ENCODE peak calls at places on chromosomes 16 and 17, in six cellular contexts. T is AG04450, G is heart left ventricle, U is IMR-90, F is lower lobe of right lung, V is thoracic aorta. E is an unnamed sample.

GRCh38 chr16:66845791-66846221 is 1.6 kb downstream of the CA7 start:
- DNase-seq in T (no peak), G (no peak), U (no peak), F (no peak), V (no peak), E (no peak)

GRCh38 chr16:77690416-77690815 is 31.9 kb upstream of the NUDT7 start:
- DNase-seq in T (no peak), G (no peak), U (no peak), F (no peak), V (no peak), E (no peak)

GRCh38 chr16:74713876-74714275 is 13.2 kb upstream of the MLKL start:
- DNase-seq in T (no peak), G (no peak), U (no peak), F (no peak), V (no peak), E (no peak)

GRCh38 chr17:32266389-32267269 is 997 bp downstream of the RHBDL3 start:
- DNase-seq in T (no peak), G (no peak), U (no peak), F (peak; percentile 46), V (no peak), E (no peak)

GRCh38 chr16:68992521-68992920 is 112.9 kb upstream of the HAS3 start:
- DNase-seq in T (peak; percentile 23), G (no peak), U (peak; percentile 86), F (no peak), V (no peak), E (no peak)

GRCh38 chr16:10964891-10965326 is 20.5 kb downstream of the CLEC16A start:
- DNase-seq in T (no peak), G (no peak), U (no peak), F (no peak), V (no peak), E (no peak)

GRCh38 chr17:78739331-78739853 is 42.7 kb downstream of the CYTH1 start:
- DNase-seq in T (no peak), G (no peak), U (no peak), F (no peak), V (no peak), E (no peak)

GRCh38 chr17:81553616-81554181 is 1.5 kb upstream of the FAAP100 start:
- DNase-seq in T (peak; percentile 92), G (no peak), U (peak; percentile 99), F (no peak), V (no peak), E (peak; percentile 86)

GRCh38 chr17:81452551-81452950 is 57.3 kb downstream of the BAHCC1 start:
- DNase-seq in T (no peak), G (no peak), U (no peak), F (no peak), V (no peak), E (no peak)

GRCh38 chr17:71022758-71023157 is 853.4 kb downstream of the KCNJ2 start:
- DNase-seq in T (no peak), G (no peak), U (no peak), F (no peak), V (no peak), E (no peak)

GRCh38 chr17:32486091-32486700 is 597 bp upstream of the CDK5R1 start:
- DNase-seq in T (no peak), G (peak; percentile 72), U (peak; percentile 61), F (peak; percentile 75), V (peak; percentile 33), E (peak; percentile 83)

GRCh38 chr17:64459284-64459747 is 10.4 kb downstream of the MILR1 start:
- DNase-seq in T (no peak), G (no peak), U (peak; percentile 75), F (no peak), V (no peak), E (peak; percentile 43)

GRCh38 chr16:23048164-23048563 is 101.1 kb downstream of the USP31 start:
- DNase-seq in T (no peak), G (no peak), U (no peak), F (no peak), V (no peak), E (no peak)

GRCh38 chr17:48915459-48916282 is 7.5 kb downstream of the UBE2Z start:
- DNase-seq in T (peak; percentile 55), G (no peak), U (peak; percentile 93), F (no peak), V (no peak), E (peak; percentile 71)

GRCh38 chr17:29190808-29191207 is 10.6 kb upstream of the MYO18A start:
- DNase-seq in T (no peak), G (no peak), U (no peak), F (no peak), V (no peak), E (no peak)

GRCh38 chr16:57548424-57548823 is 6.0 kb downstream of the ADGRG5 start:
- DNase-seq in T (no peak), G (no peak), U (no peak), F (no peak), V (no peak), E (no peak)

GRCh38 chr17:2398655-2399571 is 1.9 kb downstream of the MNT start:
- DNase-seq in T (no peak), G (peak; percentile 56), U (peak; percentile 78), F (peak; percentile 84), V (no peak), E (peak; percentile 49)

GRCh38 chr17:2399572-2400473 is 1.0 kb downstream of the MNT start:
- DNase-seq in T (peak; percentile 88), G (peak; percentile 96), U (peak; percentile 94), F (peak; percentile 97), V (peak; percentile 77), E (peak; percentile 92)

GRCh38 chr17:2396568-2397246 is 4.2 kb downstream of the MNT start:
- DNase-seq in T (peak; percentile 96), G (peak; percentile 96), U (peak; percentile 98), F (peak; percentile 95), V (peak; percentile 93), E (peak; percentile 95)

GRCh38 chr17:2397247-2398171 is 3.4 kb downstream of the MNT start:
- DNase-seq in T (no peak), G (no peak), U (no peak), F (no peak), V (no peak), E (no peak)

DNA sequence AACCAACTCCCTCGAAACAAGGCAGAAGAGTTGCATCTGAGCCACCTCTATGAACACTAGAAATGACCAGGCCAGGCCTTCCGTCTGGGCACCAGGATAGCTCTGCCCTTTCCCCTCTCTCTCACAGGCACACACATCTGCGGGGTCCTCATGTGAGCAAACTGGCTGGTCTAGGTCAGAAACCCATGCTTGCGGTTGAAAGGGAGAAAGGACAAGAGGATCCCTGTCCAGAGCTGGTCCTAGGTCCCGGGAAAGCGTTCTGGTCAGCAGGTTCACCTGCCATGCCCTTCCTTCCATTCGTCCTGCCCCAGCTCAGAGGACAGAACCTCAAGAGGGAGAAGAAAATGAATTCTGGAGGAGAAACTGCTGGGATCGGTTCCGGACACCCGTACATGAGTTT is 2.7 kb downstream of the MNT start:
- DNase-seq in T (no peak), G (no peak), U (no peak), F (no peak), V (no peak), E (no peak)
- H3K4me3 ChIP-seq in T (peak overlapping the region; percentile 79), G (no peak overlapping the region), U (no peak overlapping the region), F (peak overlapping the region; percentile 99), V (peak overlapping the region; percentile 98), E (no peak overlapping the region)

GRCh38 chr16:82848013-82848412 is 221.2 kb downstream of the CDH13 start:
- DNase-seq in T (no peak), G (no peak), U (no peak), F (no peak), V (no peak), E (no peak)

GRCh38 chr16:82843606-82844271 is 217.0 kb downstream of the CDH13 start:
- DNase-seq in T (no peak), G (no peak), U (no peak), F (no peak), V (no peak), E (no peak)

GRCh38 chr16:82852388-82852998 is 225.7 kb downstream of the CDH13 start:
- DNase-seq in T (no peak), G (no peak), U (no peak), F (no peak), V (no peak), E (no peak)

GRCh38 chr16:82845076-82845475 is 218.3 kb downstream of the CDH13 start:
- DNase-seq in T (no peak), G (no peak), U (no peak), F (no peak), V (no peak), E (no peak)

DNA sequence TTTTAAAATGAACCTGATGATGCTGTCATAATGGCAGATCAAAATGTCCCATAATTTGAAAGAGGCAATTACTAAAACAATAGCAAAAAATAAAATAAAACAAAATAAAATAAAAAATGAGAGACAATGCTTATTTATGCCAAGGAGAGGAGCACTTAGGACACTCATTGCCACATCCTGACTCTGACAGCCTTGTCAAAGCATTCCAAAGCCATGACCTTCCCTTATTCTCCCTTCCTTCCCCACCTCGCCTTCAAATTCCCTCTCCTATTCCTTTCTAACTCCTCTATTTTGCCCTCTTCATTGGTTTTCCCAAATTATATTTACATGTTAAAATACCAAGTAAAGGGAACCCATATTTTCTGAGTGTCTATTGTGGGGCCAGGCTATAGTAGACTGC is 220.0 kb downstream of the CDH13 start:
- DNase-seq in T (no peak), G (no peak), U (no peak), F (no peak), V (no peak), E (no peak)
- H3K9me3 ChIP-seq in T (no peaks in the 10 kb centered on the region), G (no peaks in the 10 kb centered on the region), U (no peaks in the 10 kb centered on the region), F (no peaks in the 10 kb centered on the region), V (no peaks in the 10 kb centered on the region), E (no peaks in the 10 kb centered on the region)

DNA sequence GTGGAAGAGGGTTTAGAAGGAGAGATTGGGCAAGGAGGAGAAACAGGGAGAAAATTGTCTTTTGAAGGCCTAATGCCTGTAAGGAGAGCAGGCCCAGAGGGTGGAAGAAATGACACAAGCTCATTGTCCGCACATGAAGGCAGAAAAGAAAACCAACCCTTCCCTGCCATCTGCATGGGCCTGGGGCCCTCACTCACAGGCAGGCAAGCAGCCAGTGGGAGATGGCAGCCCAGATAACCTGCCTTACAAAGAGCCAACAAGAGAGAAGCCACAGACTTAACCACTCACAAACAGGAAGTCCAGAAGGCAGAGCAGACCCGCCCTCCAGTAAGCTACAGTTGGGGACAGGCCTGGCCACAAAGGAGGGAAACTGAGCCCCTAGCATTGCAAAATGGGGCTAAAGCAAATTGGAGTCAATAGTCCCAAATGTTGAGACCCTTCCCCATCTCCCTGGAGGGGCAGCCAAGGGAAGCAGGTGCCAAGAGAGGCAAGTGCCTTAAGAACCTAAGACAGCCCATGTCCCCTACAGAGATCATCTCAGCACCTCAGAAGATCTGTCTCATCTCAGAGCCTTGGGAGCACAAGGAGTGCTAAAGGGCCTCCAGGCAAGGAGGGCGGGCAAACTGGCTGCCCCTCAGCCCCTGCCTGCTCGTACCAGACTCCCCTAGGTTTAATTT is 7.3 kb upstream of the TSPOAP1 start:
- DNase-seq in T (no peak), G (no peak), U (no peak), F (peak; percentile 57), V (no peak), E (peak; percentile 20)
- H3K4me3 ChIP-seq in T (no peak overlapping the region), G (no peak overlapping the region), U (no peak overlapping the region), F (peak overlapping the region; percentile 46), V (no peak overlapping the region), E (no peak overlapping the region)

GRCh38 chr16:79715088-79715487 is 114.6 kb upstream of the MAF start:
- DNase-seq in T (no peak), G (no peak), U (no peak), F (no peak), V (no peak), E (no peak)
- H3K9me3 ChIP-seq in T (no peaks in the 10 kb centered on the region), G (no peaks in the 10 kb centered on the region), U (peaks cover 6% of the 10 kb centered on the region), F (no peaks in the 10 kb centered on the region), V (no peaks in the 10 kb centered on the region), E (no peaks in the 10 kb centered on the region)